ENCODE peak calls at places on chromosomes 3 and 15, in five cellular contexts. K is fibroblast of lung, E is keratinocyte, W is spleen, D is OCI-LY7. F is an unnamed sample.

GRCh38 chr15:78206326-78207109 is 27.8 kb downstream of the ACSBG1 start:
- DNase-seq in D (no peak), E (no peak), W (no peak), K (peak), F (peak)

GRCh38 chr3:62559831-62560445 is 186.6 kb upstream of the FEZF2 start:
- DNase-seq in E (peak), D (peak), K (peak), W (no peak), F (no peak)

GRCh38 chr3:121871434-121871833 is 22.8 kb upstream of the SLC15A2 start:
- DNase-seq in K (no peak), E (no peak), W (no peak), D (peak), F (no peak)

GRCh38 chr15:55513125-55513524 is 5.1 kb upstream of the DNAAF4 start:
- DNase-seq in K (no peak), E (no peak), D (no peak), W (no peak), F (no peak)

GRCh38 chr3:139534444-139534812 is 5.1 kb downstream of the RBP1 start:
- DNase-seq in W (no peak), D (no peak), K (peak), E (no peak), F (peak)

GRCh38 chr15:59169337-59169736 is 37.3 kb upstream of the LDHAL6B start:
- DNase-seq in K (peak), W (no peak), E (peak), D (no peak), F (no peak)

GRCh38 chr3:29693863-29694262 is 413.0 kb downstream of the RBMS3 start:
- DNase-seq in K (peak), W (no peak), E (peak), D (no peak), F (no peak)

GRCh38 chr15:77810180-77810579 is 177.5 kb upstream of the LINGO1 start:
- DNase-seq in K (no peak), W (no peak), D (no peak), E (no peak), F (no peak)

GRCh38 chr3:113002676-113003075 is 11.9 kb downstream of the GTPBP8 start:
- DNase-seq in K (no peak), E (no peak), D (peak), W (no peak), F (no peak)

GRCh38 chr15:83904107-83904720 is 250.3 kb downstream of the ADAMTSL3 start:
- DNase-seq in D (no peak), K (peak), W (no peak), E (no peak), F (no peak)

GRCh38 chr3:71168961-71169411 is 414.5 kb downstream of the FOXP1 start:
- DNase-seq in E (no peak), D (no peak), W (no peak), K (peak), F (no peak)

GRCh38 chr3:29345923-29346322 is 65.1 kb downstream of the RBMS3 start:
- DNase-seq in D (no peak), W (no peak), K (no peak), E (no peak), F (no peak)

GRCh38 chr3:17088602-17089313 is 204.0 kb downstream of the PLCL2 start:
- DNase-seq in D (no peak), K (no peak), W (no peak), E (no peak), F (no peak)

GRCh38 chr3:129123314-129124060 is 1.9 kb upstream of the RAB43 start:
- DNase-seq in K (no peak), E (no peak), W (peak), D (peak), F (no peak)

GRCh38 chr3:150216866-150217600 is 191.1 kb upstream of the TSC22D2 start:
- DNase-seq in D (no peak), W (no peak), E (no peak), K (no peak), F (no peak)

GRCh38 chr15:67025719-67026118 is 39.7 kb upstream of the SMAD3 start:
- DNase-seq in K (peak), E (no peak), D (no peak), W (no peak), F (no peak)

GRCh38 chr15:88708256-88709054 is 69.6 kb downstream of the ISG20 start:
- DNase-seq in E (no peak), K (no peak), W (no peak), D (no peak), F (no peak)

GRCh38 chr3:126346466-126346865 is 10.7 kb downstream of the KLF15 start:
- DNase-seq in W (peak), K (no peak), E (no peak), D (no peak), F (no peak)

GRCh38 chr3:10702961-10703740 is 112.9 kb upstream of the SLC6A11 start:
- DNase-seq in W (no peak), E (no peak), K (no peak), D (peak), F (no peak)

GRCh38 chr15:36579792-36580431 is 486 bp downstream of the CDIN1 start:
- DNase-seq in K (no peak), E (no peak), D (peak), W (no peak), F (peak)

GRCh38 chr3:152330565-152330964 is 61.8 kb downstream of the MBNL1 start:
- DNase-seq in E (no peak), D (no peak), K (no peak), W (no peak), F (no peak)

GRCh38 chr3:99862208-99862607 is 44.5 kb downstream of the CMSS1 start:
- DNase-seq in D (no peak), K (peak), E (no peak), W (no peak), F (no peak)

GRCh38 chr3:37902674-37903073 is 41.0 kb downstream of the CTDSPL start:
- DNase-seq in K (no peak), D (no peak), W (no peak), E (no peak), F (no peak)

GRCh38 chr3:138417559-138417982 is 16.8 kb upstream of the ESYT3 start:
- DNase-seq in D (peak), E (peak), W (no peak), K (peak), F (peak)

GRCh38 chr15:71049706-71050422 is 65.4 kb upstream of the THSD4 start:
- DNase-seq in W (no peak), D (no peak), E (no peak), K (peak), F (no peak)

GRCh38 chr15:99961011-99961441 is 227.8 kb upstream of the LYSMD4 start:
- DNase-seq in D (no peak), E (no peak), K (no peak), W (peak), F (no peak)

GRCh38 chr3:43759297-43759782 is 68.6 kb downstream of the ABHD5 start:
- DNase-seq in W (no peak), E (no peak), D (peak), K (peak), F (no peak)

GRCh38 chr3:128452120-128452519 is 14.6 kb downstream of the DNAJB8 start:
- DNase-seq in K (no peak), D (no peak), E (no peak), W (no peak), F (no peak)

GRCh38 chr15:62770752-62771151 is 271.8 kb upstream of the TPM1 start:
- DNase-seq in D (no peak), E (peak), W (no peak), K (peak), F (no peak)

GRCh38 chr3:50274371-50275104 is 4.3 kb upstream of the LSMEM2 start:
- DNase-seq in D (peak), W (peak), E (no peak), K (peak), F (peak)

GRCh38 chr15:99709243-99709986 is 23.8 kb downstream of the LYSMD4 start:
- DNase-seq in E (no peak), K (no peak), W (no peak), D (no peak), F (no peak)

GRCh38 chr3:149816326-149816725 is 3.3 kb downstream of the RNF13 start:
- DNase-seq in E (no peak), K (no peak), D (no peak), W (no peak), F (no peak)

GRCh38 chr15:42154576-42155355 is 1.7 kb downstream of the PLA2G4F start:
- DNase-seq in W (peak), D (no peak), E (no peak), K (no peak), F (no peak)

GRCh38 chr3:174937488-174937887 is 78.4 kb downstream of the NAALADL2 start:
- DNase-seq in E (no peak), W (no peak), K (peak), D (no peak), F (no peak)

GRCh38 chr3:42502429-42503250 is at the start of gene VIPR1:
- DNase-seq in D (peak), E (peak), W (peak), K (peak), F (peak)

GRCh38 chr3:4986611-4987373 is 7.6 kb downstream of the BHLHE40 start:
- DNase-seq in K (peak), D (no peak), W (peak), E (no peak), F (peak)

DNA sequence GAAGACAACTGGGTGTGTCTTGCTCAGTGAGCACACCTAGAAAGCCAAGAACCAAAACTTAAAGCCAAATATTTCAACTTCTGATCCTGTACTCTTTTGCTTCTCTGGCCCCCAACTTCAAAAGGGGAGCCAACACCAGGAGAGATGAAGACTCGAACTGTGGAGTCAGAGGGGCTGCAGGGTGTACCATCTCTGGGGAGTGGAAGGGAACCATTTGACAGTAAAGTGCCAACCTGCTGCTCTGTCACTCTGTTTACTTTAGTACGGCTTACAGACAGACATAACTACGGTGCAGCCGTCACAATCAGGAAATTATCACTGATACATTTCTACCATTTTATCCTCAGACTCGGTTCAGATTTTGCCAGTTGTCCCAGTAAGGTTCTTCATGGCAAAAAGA is 1.6 kb downstream of the FBXO22 start:
- DNase-seq in D (no peak), E (no peak), W (no peak), K (no peak), F (no peak)
- H3K4me3 ChIP-seq in D (no peak), E (peak), W (no peak), K (no peak), F (peak)

DNA sequence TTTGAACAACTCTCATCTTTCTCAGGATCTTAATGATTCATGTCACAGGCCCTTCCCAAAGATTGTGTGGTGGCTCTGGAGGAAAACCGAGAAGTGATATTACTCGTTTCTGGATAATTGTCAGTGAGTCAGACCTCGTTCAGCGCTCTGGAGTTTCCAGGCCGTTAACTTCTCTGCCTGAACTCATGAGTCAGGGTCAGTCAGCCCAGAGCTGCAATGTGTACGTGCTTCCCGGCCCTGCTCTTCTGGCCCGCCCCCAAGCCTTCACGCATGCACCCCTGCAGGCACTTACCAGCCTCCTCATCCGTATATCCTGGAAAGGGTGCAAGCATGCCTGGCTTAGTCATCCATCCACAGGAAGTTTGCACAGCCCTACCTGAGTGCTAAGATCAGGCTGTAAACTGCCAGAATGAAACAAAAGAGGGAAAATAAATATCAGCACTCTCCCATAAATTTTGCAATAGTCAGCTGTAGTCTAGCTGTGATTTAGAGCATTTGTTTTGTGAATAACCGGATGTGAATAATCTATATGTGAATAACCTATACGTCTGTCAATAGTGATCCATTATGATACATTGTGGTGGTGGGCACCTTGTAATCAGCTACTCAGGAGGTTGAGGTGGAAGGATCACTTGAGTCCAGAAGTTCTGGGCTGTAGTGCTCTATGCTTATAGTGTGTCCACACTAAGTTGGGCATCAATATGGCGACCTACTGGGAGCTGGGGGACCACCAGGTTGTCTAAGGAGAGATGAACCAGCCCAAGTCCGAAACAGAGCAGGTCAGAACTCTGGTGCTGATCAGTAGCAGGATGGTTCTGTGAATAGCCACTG is 35.3 kb upstream of the SEMA4B start:
- DNase-seq in E (peak), W (no peak), K (peak), D (no peak), F (peak)
- H3K4me3 ChIP-seq in E (no peak), W (no peak), K (no peak), D (no peak), F (no peak)

GRCh38 chr3:184585545-184585944 is 24.0 kb downstream of the EPHB3 start:
- DNase-seq in E (no peak), K (no peak), W (no peak), D (no peak), F (no peak)

GRCh38 chr3:184582583-184582982 is 21.0 kb downstream of the EPHB3 start:
- DNase-seq in E (no peak), D (no peak), W (no peak), K (no peak), F (no peak)

GRCh38 chr3:184582998-184583344 is 21.4 kb downstream of the EPHB3 start:
- DNase-seq in W (no peak), E (no peak), D (no peak), K (no peak), F (no peak)

GRCh38 chr3:184583345-184584000 is 21.9 kb downstream of the EPHB3 start:
- DNase-seq in W (no peak), D (no peak), K (no peak), E (no peak), F (no peak)

DNA sequence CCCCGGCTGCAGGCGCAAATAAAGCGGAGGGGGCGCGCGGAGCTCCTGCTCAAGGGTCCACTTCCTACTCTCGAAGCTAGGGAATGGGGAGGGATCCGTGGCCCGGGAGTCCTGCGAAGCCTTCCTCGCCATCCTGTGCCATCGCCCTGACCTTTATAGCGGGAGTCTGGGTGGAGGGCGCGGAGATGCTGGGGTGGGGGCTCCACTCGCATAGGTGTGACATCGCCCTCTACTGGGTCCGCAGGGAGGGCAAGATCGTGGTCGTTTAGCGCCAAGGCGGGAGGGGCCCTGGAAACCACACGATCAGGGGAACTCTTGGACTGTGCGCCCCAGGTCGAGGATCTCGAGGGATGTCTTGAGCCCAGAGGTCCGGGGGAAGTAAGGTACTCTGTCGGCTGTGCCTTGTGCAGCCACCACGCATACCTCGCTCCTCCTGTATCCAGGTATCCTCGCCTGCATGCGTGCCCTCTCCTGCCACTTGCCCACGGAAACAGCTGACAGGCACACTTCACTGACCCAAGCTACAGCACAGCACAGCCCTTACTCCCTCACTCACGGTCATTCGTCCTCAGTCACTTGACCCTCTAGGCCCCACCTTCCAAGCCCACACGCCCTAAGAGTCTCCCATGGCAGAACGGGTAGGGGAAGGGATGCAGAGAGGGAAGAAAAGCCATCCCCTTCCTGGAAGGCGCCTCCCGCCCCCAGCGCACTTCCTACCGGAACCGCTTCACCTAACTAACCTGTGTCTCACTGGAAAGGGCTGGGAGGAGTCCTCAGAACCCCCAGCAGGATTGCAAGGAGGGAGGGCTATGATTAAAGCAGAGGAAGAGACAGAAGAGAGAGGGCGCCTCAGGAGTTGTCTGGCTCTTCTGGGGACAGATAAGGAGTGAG is 22.7 kb downstream of the EPHB3 start:
- DNase-seq in E (no peak), D (no peak), K (no peak), W (no peak), F (no peak)
- H3K4me3 ChIP-seq in E (peak), D (no peak), K (no peak), W (peak), F (peak)

DNA sequence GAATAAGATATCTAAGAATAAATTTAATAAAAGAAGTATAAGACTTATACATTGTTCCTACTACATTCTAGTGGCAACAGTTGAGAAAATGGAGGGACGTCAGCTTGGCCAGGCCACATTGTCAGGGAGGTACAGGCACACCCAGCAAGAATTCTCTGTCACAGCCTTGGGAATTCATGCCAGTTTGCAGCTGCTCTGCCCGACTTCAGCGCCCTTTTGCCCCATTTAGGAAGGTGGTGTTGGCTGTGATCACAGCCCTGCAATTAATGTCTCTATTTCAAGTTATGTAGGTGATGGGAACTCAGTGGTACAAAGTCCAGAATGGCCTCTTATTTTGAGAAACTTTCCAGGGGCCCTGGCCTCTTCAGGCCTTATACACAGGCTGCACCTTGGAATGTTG is 26.7 kb downstream of the AMOTL2 start:
- DNase-seq in D (no peak), K (no peak), W (peak), E (no peak), F (no peak)
- H3K4me3 ChIP-seq in D (no peak), K (no peak), W (no peak), E (no peak), F (no peak)

GRCh38 chr3:190345878-190346277 is 23.6 kb upstream of the CLDN1 start:
- DNase-seq in E (no peak), W (no peak), D (no peak), K (peak), F (no peak)
- H3K4me3 ChIP-seq in E (peak), W (no peak), D (no peak), K (no peak), F (no peak)

GRCh38 chr3:146350852-146351251 is 99.9 kb upstream of the PLSCR4 start:
- DNase-seq in W (no peak), K (no peak), D (no peak), E (no peak), F (no peak)
- H3K4me3 ChIP-seq in W (no peak), K (no peak), D (no peak), E (no peak), F (no peak)

DNA sequence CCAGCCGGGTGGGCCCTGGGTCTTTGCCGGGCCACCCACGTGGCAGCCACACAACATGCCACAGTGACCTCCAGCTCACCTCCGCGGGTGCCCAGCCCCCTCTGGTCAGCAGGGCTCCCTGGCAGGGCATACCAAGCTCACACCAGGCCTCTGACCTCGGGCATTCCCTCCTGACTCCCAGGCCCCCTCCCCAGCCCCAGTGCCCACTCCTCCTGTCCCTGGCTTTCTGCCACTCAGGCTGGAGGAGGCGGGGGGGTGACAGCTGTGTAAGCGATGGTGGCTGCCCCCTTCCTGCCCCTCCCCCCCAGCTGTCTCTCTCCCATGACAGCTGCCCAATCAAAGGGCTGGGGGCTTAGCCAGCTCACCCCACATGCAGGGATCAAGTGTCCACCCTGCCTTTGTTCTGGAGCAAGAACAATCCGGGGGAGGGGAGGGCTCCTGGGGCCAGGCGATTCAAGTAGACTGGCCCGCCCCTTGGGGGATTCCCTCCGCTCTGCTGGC is 3.3 kb downstream of the PCBP4 start:
- DNase-seq in W (no peak), E (no peak), K (no peak), D (no peak), F (no peak)
- H3K4me3 ChIP-seq in W (no peak), E (no peak), K (no peak), D (no peak), F (no peak)

F was measured in stomach.